ENCODE peak calls at places on chromosomes 4 and X, in ten cellular contexts. U is astrocyte of the spinal cord; Y is M059J; N is hippocampal formation; O is T-helper 1 cell; C is NCI-H748 treated with DMSO at 0.1 percent for 48 hours; H is adipocyte; A is activated CD8-positive, alpha-beta T cell treated with anti-CD3 and anti-CD28 coated beads, Interleukin-2, amount 10 ng/mL, durations not matched to agents 7 days and 5 days; X is cardiac septum; I is ELR. E is an unnamed sample.
A peak's percentile ranks its signal among the peaks of the same experiment; 100 is the strongest.

GRCh38 chrX:20399728-20400414 is 133.2 kb upstream of the RPS6KA3 start:
- DNase-seq in O (no peak), A (no peak), H (no peak), N (no peak), U (no peak), C (no peak), I (no peak), Y (no peak), X (no peak), E (no peak)

GRCh38 chr4:76074995-76075600 is 589 bp downstream of the ART3 start:
- DNase-seq in Y (no peak), A (no peak), I (no peak), C (no peak), X (no peak), H (no peak), N (no peak), O (no peak), U (no peak), E (peak; percentile 61)

GRCh38 chr4:25580633-25581467 is 74.8 kb upstream of the SLC34A2 start:
- DNase-seq in O (no peak), C (no peak), Y (no peak), H (no peak), I (no peak), X (no peak), N (no peak), U (no peak), A (no peak), E (no peak)

GRCh38 chrX:129427267-129427666 is 96.0 kb downstream of the SMARCA1 start:
- DNase-seq in C (no peak), H (no peak), X (no peak), O (no peak), N (no peak), Y (no peak), A (no peak), U (no peak), I (no peak), E (no peak)

GRCh38 chr4:21512351-21512750 is 436.2 kb downstream of the KCNIP4 start:
- DNase-seq in O (no peak), Y (peak; percentile 57), X (no peak), U (peak; percentile 49), N (peak; percentile 70), I (peak; percentile 52), H (peak; percentile 81), C (peak; percentile 0), A (no peak), E (peak; percentile 34)

GRCh38 chr4:183571350-183572076 is 66.7 kb downstream of the ING2 start:
- DNase-seq in H (peak; percentile 62), O (no peak), A (no peak), I (peak; percentile 37), U (peak; percentile 25), Y (peak; percentile 74), X (no peak), C (peak; percentile 28), N (no peak), E (no peak)

GRCh38 chr4:189001971-189002450 is 862.8 kb downstream of the TRIML1 start:
- DNase-seq in I (no peak), Y (no peak), C (no peak), A (no peak), H (no peak), O (no peak), N (no peak), X (no peak), U (no peak), E (no peak)

GRCh38 chrX:55056820-55057690 is 17.8 kb upstream of the PAGE2B start:
- DNase-seq in I (peak; percentile 8), N (no peak), A (peak; percentile 22), C (peak; percentile 57), X (no peak), Y (peak; percentile 47), O (peak; percentile 8), U (peak; percentile 33), H (no peak), E (peak; percentile 0)

GRCh38 chr4:84727491-84727890 is 144.6 kb downstream of the CDS1 start:
- DNase-seq in N (no peak), Y (no peak), O (no peak), U (no peak), A (no peak), C (no peak), I (no peak), H (no peak), X (no peak), E (no peak)

GRCh38 chr4:137852326-137852725 is 320.0 kb upstream of the PCDH18 start:
- DNase-seq in N (no peak), I (no peak), A (no peak), O (no peak), X (no peak), H (no peak), U (no peak), Y (no peak), C (no peak), E (no peak)

GRCh38 chr4:185592845-185593488 is 57.7 kb upstream of the PDLIM3 start:
- DNase-seq in N (no peak), H (no peak), A (no peak), U (no peak), O (no peak), X (no peak), I (no peak), C (no peak), Y (peak; percentile 16), E (no peak)

GRCh38 chr4:59612235-59612634 is 1587.9 kb upstream of the ADGRL3 start:
- DNase-seq in N (no peak), X (no peak), A (no peak), C (no peak), U (peak; percentile 76), O (no peak), I (peak; percentile 88), H (peak; percentile 72), Y (peak; percentile 2), E (no peak)

GRCh38 chr4:128571747-128572146 is 237.8 kb upstream of the JADE1 start:
- DNase-seq in X (no peak), I (peak; percentile 95), Y (peak; percentile 94), U (peak; percentile 95), O (no peak), A (no peak), N (no peak), H (peak; percentile 90), C (no peak), E (no peak)

GRCh38 chr4:7420661-7421040 is 14.1 kb downstream of the PSAPL1 start:
- DNase-seq in Y (no peak), X (peak; percentile 74), A (no peak), H (no peak), N (no peak), U (no peak), I (no peak), C (no peak), O (no peak), E (no peak)

GRCh38 chr4:118280501-118281218 is 72.1 kb downstream of the PRSS12 start:
- DNase-seq in I (peak; percentile 78), H (peak; percentile 74), C (peak; percentile 57), O (peak; percentile 47), Y (peak; percentile 49), A (peak; percentile 60), N (peak; percentile 28), U (peak; percentile 82), X (no peak), E (peak; percentile 60)

GRCh38 chrX:7606253-7606652 is 236.7 kb upstream of the VCX start:
- DNase-seq in I (no peak), Y (no peak), H (no peak), O (no peak), A (no peak), C (peak; percentile 96), N (no peak), X (no peak), U (no peak), E (no peak)

GRCh38 chrX:41381685-41382084 is 47.7 kb downstream of the DDX3X start:
- DNase-seq in O (no peak), H (peak; percentile 60), N (no peak), I (peak; percentile 89), X (no peak), Y (peak; percentile 98), C (no peak), U (peak; percentile 73), A (no peak), E (no peak)

E was measured in putamen.